ENCODE peak calls at places on chromosome 15, in nine cellular contexts. G is CD8-positive, alpha-beta T cell; W is suprapubic skin; F is neural crest cell; S is activated B cell treated with CpG ODN at 0.5 μM for 24 hours; J is fibroblast of mammary gland; P is astrocyte; N is OCI-LY7; O is colonic mucosa. A is an unnamed sample.

GRCh38 chr15:38065721-38066120 is 131.3 kb downstream of the TMCO5A start:
- DNase-seq in G (no peak), W (no peak), F (no peak), S (no peak), J (no peak), P (no peak), N (no peak), O (no peak), A (no peak)

GRCh38 chr15:80832676-80833075 is 53.5 kb downstream of the CEMIP start:
- DNase-seq in G (no peak), W (no peak), F (no peak), S (no peak), J (no peak), P (no peak), N (no peak), O (no peak), A (no peak)

GRCh38 chr15:69760263-69760855 is 307.7 kb downstream of the RPLP1 start:
- DNase-seq in G (peak; percentile 52), W (no peak), F (no peak), S (no peak), J (peak; percentile 87), P (no peak), N (no peak), O (no peak), A (no peak)

GRCh38 chr15:80317389-80318169 is 65.6 kb upstream of the CTXND1 start:
- DNase-seq in G (no peak), W (no peak), F (no peak), S (no peak), J (peak; percentile 100), P (peak; percentile 88), N (no peak), O (no peak), A (no peak)

GRCh38 chr15:101386006-101386405 is 91.0 kb upstream of the SNRPA1 start:
- DNase-seq in G (no peak), W (no peak), F (no peak), S (no peak), J (no peak), P (no peak), N (no peak), O (no peak), A (no peak)

GRCh38 chr15:39403674-39404117 is 177.2 kb upstream of the THBS1 start:
- DNase-seq in G (no peak), W (no peak), F (no peak), S (no peak), J (peak; percentile 68), P (peak; percentile 85), N (no peak), O (no peak), A (peak; percentile 20)

GRCh38 chr15:38042707-38043445 is 108.4 kb downstream of the TMCO5A start:
- DNase-seq in G (no peak), W (no peak), F (no peak), S (no peak), J (no peak), P (no peak), N (peak; percentile 2), O (peak; percentile 18), A (no peak)

GRCh38 chr15:94494732-94495131 is 263.4 kb downstream of the MCTP2 start:
- DNase-seq in G (no peak), W (no peak), F (no peak), S (no peak), J (no peak), P (no peak), N (no peak), O (no peak), A (no peak)

GRCh38 chr15:38558714-38559059 is 5.9 kb downstream of the RASGRP1 start:
- DNase-seq in G (no peak), W (no peak), F (no peak), S (no peak), J (peak; percentile 89), P (no peak), N (no peak), O (no peak), A (no peak)

GRCh38 chr15:39852237-39852636 is 67.8 kb downstream of the GPR176 start:
- DNase-seq in G (no peak), W (no peak), F (no peak), S (no peak), J (peak; percentile 84), P (peak; percentile 51), N (no peak), O (no peak), A (no peak)

GRCh38 chr15:63973212-63974009 is 72.9 kb downstream of the DAPK2 start:
- DNase-seq in G (no peak), W (no peak), F (no peak), S (no peak), J (peak; percentile 88), P (peak; percentile 55), N (no peak), O (peak; percentile 21), A (no peak)

GRCh38 chr15:63971427-63971805 is 74.9 kb downstream of the DAPK2 start:
- DNase-seq in G (peak; percentile 67), W (no peak), F (no peak), S (no peak), J (no peak), P (no peak), N (peak; percentile 42), O (peak; percentile 18), A (no peak)

GRCh38 chr15:63974036-63974435 is 72.2 kb downstream of the DAPK2 start:
- DNase-seq in G (no peak), W (no peak), F (no peak), S (no peak), J (no peak), P (no peak), N (no peak), O (no peak), A (no peak)

GRCh38 chr15:63971904-63972303 is 74.4 kb downstream of the DAPK2 start:
- DNase-seq in G (no peak), W (no peak), F (no peak), S (no peak), J (no peak), P (no peak), N (no peak), O (peak; percentile 12), A (no peak)

DNA sequence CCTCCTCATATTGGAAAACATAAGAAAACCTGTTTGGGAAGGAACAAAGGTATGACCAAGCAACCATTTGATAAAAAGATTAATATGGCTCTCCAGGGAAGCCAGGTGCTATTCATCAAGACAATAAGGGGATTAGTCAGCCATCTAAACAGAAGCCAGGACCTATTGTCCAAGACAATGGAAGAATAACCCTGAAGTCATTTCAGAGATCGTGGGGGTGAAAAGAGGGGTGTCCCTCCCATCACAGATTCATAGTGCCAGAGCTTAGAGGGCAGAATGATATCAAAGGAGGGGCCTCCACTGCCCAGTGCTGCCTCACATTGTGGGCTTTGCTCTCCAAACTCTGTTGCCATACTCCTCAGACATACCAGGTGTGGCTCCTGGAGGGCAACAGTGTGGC is 73.5 kb downstream of the DAPK2 start:
- DNase-seq in G (no peak), W (no peak), F (no peak), S (no peak), J (no peak), P (no peak), N (no peak), O (no peak), A (no peak)
- TF ChIP-seq CTCF in G (no peak), W (no peak), F (no peak), S (no peak), J (no peak), P (no peak), N (no peak), O (no peak), A (no peak)

DNA sequence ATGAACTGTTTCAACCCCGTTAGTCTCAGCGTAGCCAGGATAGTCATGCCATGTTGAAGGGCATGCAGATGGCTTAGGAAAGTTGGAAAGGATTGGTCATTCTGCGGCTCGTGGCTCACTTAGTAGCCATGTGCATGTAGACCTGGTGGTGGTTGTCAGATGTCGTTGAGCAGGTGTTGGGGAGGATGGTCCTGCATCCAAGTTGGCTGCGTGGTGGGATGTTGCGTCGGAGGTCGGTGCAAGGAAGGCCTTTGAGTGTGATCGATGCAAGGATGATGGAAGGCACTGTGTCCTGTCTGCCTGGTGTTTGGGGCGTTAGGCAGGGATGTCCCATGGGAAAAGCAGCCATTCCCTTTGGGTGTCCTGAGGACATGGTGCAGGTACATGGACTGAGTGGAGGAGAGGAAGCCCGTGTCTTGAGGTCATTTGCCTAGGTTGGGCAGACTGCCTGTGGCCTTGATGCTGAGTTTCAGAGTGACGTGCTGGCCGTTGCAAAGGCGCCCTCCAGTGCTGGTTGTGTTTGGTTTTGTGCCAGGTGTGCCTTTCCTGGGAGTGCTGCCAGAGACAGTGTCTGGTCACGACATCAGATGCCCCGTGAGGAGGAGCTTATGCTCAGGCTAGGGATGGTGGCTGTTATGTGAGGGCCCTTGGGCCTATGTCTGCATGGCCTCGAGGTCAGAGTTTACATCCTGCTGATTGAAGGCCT is 103.4 kb downstream of the SNRPN start:
- DNase-seq in G (peak; percentile 31), W (peak; percentile 55), F (no peak), S (peak; percentile 3), J (no peak), P (no peak), N (no peak), O (no peak), A (no peak)
- TF ChIP-seq CTCF in G (no peak), W (no peak), F (no peak), S (no peak), J (no peak), P (no peak), N (no peak), O (no peak), A (no peak)

DNA sequence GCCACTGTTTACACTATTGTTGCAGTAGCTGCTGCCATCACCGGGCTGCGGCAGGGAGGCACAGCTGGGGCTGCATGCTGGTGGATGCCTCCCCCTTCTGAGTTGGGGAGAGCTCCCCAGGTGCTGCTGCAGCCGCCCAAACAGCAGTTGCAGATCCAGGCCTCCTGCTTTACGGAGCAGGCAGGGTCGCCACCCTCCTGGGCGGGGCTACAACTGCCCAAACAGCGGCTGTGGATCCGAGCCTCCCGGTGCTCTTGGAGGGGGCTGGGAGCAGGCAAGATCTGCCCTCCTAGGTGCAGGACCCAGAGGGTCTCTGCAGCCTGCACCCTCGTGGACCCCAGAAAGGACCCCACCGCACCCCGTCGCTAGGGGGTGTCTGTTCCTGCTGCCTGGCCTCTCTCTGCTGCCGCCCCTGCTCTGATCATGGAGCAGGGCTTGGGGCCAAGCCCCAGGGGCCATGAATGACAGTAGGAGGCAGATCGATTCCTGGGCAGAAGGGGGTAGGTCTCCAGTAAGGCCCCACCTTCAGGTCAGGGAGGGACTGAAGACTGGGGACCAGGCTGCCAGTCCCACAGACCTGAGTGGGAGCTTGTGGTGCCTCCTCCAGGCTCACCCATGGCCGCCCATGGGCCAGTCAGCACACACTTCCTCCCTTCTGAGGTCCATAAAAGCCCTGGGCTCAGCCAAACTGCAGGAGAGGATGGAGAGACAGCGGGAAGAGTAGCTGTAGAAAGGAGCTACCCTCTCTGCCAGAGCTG is 4.5 kb upstream of the SKIC8 start:
- DNase-seq in G (no peak), W (no peak), F (no peak), S (no peak), J (no peak), P (no peak), N (no peak), O (no peak), A (no peak)
- TF ChIP-seq CTCF in G (no peak), W (no peak), F (no peak), S (no peak), J (no peak), P (no peak), N (no peak), O (no peak), A (no peak)

DNA sequence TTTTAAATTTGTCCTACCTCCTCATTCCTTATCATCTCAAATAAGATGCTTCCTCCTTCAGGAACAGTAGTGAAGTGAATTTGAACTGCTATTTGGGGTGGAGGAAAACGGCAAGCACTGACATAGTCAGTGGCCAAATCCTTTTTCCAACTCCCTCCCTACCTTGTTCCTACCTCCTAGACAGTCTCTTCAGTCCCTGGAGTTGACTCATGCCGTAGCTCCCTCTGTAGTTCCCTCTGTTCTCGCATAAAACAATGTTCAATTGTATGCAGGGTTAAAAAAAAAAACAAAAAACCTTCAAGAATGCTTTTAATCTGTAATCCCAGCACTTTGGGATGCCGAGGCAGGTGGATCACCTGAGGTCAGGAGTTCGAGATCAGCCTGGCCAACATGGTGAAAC is 1.4 kb downstream of the UBR1 start:
- DNase-seq in G (no peak), W (no peak), F (no peak), S (no peak), J (peak; percentile 10), P (peak; percentile 17), N (no peak), O (no peak), A (no peak)
- TF ChIP-seq CTCF in G (no peak), W (no peak), F (no peak), S (no peak), J (no peak), P (no peak), N (no peak), O (no peak), A (no peak)